ENCODE peak calls at places on chromosome 20, in six cellular contexts. X, E, B, V, A and H are unnamed samples.

GRCh38 chr20:36974660-36975059 is 23.2 kb upstream of the SAMHD1 start:
- DNase-seq in E (no peak), A (no peak), X (no peak), B (no peak), V (no peak), H (no peak)

GRCh38 chr20:13684566-13685222 is 46.0 kb upstream of the TASP1 start:
- DNase-seq in V (no peak), A (no peak), E (peak), X (no peak), B (no peak), H (peak)

GRCh38 chr20:6735913-6736845 is 31.3 kb upstream of the BMP2 start:
- DNase-seq in B (no peak), E (no peak), V (no peak), X (no peak), A (no peak), H (no peak)

GRCh38 chr20:34947336-34947735 is 8.3 kb downstream of the GSS start:
- DNase-seq in X (no peak), E (no peak), V (no peak), B (no peak), A (no peak), H (no peak)

GRCh38 chr20:51526105-51526470 is 16.4 kb downstream of the NFATC2 start:
- DNase-seq in E (no peak), B (no peak), X (no peak), V (no peak), A (no peak), H (no peak)

GRCh38 chr20:43055181-43055884 is 134.4 kb downstream of the PTPRT start:
- DNase-seq in V (no peak), X (no peak), E (no peak), A (no peak), B (no peak), H (no peak)

GRCh38 chr20:51129201-51129671 is 106.3 kb upstream of the KCNG1 start:
- DNase-seq in V (no peak), E (no peak), A (no peak), B (no peak), X (no peak), H (no peak)

GRCh38 chr20:57708694-57709673 is 831 bp downstream of the PMEPA1 start:
- DNase-seq in B (no peak), V (no peak), E (no peak), A (no peak), X (no peak), H (no peak)

GRCh38 chr20:998431-998830 is 3.7 kb downstream of the RSPO4 start:
- DNase-seq in V (no peak), B (no peak), A (no peak), X (no peak), E (no peak), H (no peak)

GRCh38 chr20:18588554-18589043 is 745 bp downstream of the DTD1 start:
- DNase-seq in B (no peak), X (no peak), V (no peak), E (no peak), A (peak), H (no peak)

GRCh38 chr20:14012671-14013070 is 17.4 kb downstream of the MACROD2 start:
- DNase-seq in B (no peak), V (no peak), E (no peak), A (no peak), X (no peak), H (no peak)

GRCh38 chr20:295804-296203 is 1.6 kb upstream of the ZCCHC3 start:
- DNase-seq in X (no peak), V (no peak), A (no peak), E (no peak), B (no peak), H (no peak)

GRCh38 chr20:33472868-33473267 is 17.0 kb upstream of the CBFA2T2 start:
- DNase-seq in V (no peak), A (no peak), B (no peak), E (no peak), X (no peak), H (no peak)

GRCh38 chr20:17624551-17625245 is 54.8 kb downstream of the DSTN start:
- DNase-seq in B (no peak), A (no peak), X (no peak), E (no peak), V (peak), H (no peak)

GRCh38 chr20:37347891-37348642 is 2.1 kb downstream of the SRC start:
- DNase-seq in V (peak), B (no peak), X (no peak), A (no peak), E (no peak), H (no peak)

DNA sequence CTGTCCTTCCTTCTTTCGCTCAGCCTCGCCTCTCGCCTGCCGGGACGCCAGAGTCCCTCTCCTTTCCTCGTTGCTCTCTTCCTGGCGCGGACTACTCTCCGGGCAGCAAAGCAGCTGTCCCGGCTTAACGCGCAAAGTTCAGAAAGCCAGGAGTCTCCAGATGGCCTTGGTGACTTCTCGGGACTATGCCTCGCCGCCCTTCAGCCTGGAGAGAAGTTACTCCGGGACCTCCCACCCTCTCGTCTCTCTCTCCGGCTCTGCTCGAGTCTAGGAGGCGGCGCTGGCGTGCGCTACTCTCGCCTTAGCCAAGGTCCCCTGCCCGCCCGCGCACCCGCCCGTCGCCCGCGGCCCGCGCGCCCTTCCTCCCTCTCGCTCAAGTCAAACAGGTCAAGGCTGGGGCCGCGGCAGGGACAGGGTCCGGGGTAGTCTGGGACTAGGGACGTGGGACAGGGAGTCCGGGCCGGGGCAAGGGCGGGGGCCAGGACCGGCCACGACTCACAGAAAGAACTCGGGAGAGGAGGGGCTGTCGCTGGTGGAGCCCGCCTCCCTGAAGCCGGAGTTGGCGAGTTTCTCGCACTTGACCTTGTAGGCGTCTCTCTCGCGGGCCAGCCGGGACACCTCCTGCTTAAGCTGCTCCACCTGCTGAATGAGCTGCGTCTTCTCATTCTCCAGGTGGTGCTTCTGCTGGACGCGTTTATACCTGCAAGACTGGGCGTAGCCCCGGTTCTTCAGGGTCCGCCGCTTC is 1.5 kb downstream of the MAFB start:
- DNase-seq in B (no peak), E (no peak), A (peak), X (no peak), V (no peak), H (no peak)
- TF ChIP-seq POLR2A in B (no peak), E (no peak), A (no peak), X (no peak), V (no peak), H (no peak)

DNA sequence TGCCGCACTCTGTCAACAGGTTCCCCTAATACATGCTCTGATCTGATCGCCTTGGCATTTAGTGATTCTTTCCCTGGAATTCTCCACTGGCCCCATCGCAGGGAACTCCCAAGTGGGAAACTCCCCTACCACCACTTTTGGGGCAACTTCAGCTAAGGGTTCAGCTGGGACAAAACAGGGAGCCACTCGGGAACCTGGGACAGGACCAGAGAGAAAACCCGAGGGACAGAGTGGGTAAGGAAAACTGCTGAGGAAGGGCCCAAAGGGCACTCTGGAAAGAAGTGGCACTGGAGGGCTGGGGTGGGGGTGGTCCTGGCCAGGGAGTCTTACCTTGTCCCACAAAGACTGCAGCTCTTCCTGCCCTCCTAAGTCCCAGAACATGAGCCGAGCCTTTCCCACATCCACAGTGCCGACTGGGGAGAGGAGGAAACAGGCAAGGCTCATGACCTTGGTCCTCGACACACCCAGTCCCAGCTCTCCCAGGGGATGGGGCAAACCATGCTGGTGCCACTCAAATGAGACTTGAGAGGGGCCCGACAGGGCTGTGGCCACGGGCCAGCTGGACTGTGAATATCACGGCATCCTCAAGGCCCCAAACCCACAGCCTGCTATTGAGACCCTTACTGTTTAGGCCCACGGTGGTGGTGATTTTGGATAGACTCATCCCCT is 1.6 kb downstream of the ARFRP1 start:
- DNase-seq in B (no peak), X (peak), A (no peak), V (no peak), E (no peak), H (no peak)
- TF ChIP-seq POLR2AphosphoS5 in B (no peak), X (no peak), A (no peak), V (no peak), E (no peak), H (no peak)

DNA sequence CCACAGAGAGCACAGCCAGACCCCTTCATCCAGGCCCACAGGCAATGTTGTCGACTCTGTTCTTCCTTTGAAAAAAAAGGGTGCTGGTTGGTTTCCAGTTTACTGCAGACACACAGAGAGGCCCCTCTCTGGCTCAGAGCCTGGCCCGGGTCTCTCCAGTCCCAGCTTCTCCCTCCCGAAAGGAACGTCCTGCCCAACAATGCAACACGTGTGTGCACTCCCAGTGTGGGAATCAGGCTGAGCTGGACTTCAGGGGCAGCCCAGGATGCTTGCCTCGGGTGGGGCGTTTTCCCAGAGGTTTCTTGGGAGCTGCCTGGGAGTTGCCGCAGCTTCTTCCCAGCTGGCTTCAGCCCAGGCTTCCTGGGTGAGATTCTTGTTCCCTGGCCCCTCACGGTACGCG is 4.6 kb upstream of the NKAIN4 start:
- DNase-seq in E (no peak), B (no peak), A (no peak), V (no peak), X (no peak), H (no peak)
- TF ChIP-seq TAF1 in E (no peak), B (no peak), A (no peak), V (no peak), X (no peak), H (no peak)

GRCh38 chr20:54207743-54208491 is at the start of gene PFDN4:
- DNase-seq in E (peak), B (peak), A (peak), X (peak), V (peak), H (peak)
- TF ChIP-seq POLR2A in E (peak), B (peak), A (peak), X (peak), V (peak), H (peak)

DNA sequence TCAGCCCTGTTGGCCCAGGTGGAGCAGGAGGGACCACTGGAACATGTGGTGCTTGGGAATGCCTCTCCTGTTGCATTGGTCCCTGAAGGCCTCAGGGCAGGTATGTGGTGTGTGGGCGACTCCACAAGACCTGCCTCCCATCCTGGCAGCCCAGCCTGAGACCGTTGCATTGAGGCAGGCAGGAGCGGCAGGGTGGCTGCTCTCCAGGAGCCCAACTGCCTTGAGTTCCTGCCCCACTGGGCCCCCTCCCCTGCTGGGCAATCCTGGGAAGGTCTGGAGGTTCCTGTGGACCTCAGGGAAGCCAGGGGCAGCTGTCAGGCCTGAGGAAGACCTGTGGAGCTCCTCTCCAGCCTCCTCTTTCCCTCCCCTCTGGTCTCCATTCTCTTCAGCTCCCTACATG is 19.8 kb downstream of the MAVS start:
- DNase-seq in X (no peak), V (no peak), A (no peak), E (no peak), B (no peak), H (no peak)
- TF ChIP-seq POLR2AphosphoS5 in X (no peak), V (no peak), A (no peak), E (no peak), B (no peak), H (no peak)

DNA sequence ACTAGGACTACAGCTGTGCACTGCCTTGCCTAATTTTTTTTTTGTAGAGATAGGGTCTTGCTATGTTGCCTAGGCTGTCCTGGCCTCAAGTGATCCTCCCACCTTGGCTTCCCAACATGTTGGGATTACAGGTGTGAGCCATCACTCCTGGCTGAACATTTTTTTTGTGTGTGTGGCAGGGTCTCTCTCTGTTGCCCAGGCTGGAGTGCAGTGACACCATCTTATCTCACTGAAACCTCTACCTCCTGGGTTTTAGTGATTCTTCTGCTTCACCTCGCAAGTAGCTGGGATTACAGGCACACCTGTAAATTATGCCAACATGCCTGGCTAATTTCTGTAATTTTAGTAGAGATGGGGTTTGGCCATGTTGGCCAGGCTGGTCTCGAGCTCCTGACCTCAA is 25.3 kb downstream of the PANK2 start:
- DNase-seq in V (no peak), B (no peak), A (no peak), E (no peak), X (no peak), H (no peak)
- TF ChIP-seq TAF1 in V (no peak), B (no peak), A (no peak), E (no peak), X (no peak), H (no peak)

GRCh38 chr20:22515264-22515663 is 69.1 kb downstream of the FOXA2 start:
- DNase-seq in X (no peak), A (no peak), V (no peak), B (no peak), E (no peak), H (no peak)

GRCh38 chr20:22513574-22513973 is 70.8 kb downstream of the FOXA2 start:
- DNase-seq in V (no peak), B (peak), E (no peak), A (no peak), X (no peak), H (no peak)

GRCh38 chr20:22512911-22513489 is 71.4 kb downstream of the FOXA2 start:
- DNase-seq in A (no peak), E (no peak), X (no peak), V (no peak), B (no peak), H (no peak)

GRCh38 chr20:22509090-22509938 is 75.1 kb downstream of the FOXA2 start:
- DNase-seq in V (no peak), A (no peak), E (no peak), B (peak), X (no peak), H (no peak)

GRCh38 chr20:22511943-22512910 is 72.1 kb downstream of the FOXA2 start:
- DNase-seq in X (peak), A (no peak), B (peak), E (no peak), V (no peak), H (no peak)
- TF ChIP-seq POLR2A in X (no peak), A (no peak), B (peak), E (no peak), V (no peak), H (no peak)

GRCh38 chr20:12575352-12576095 is 433.2 kb upstream of the SPTLC3 start:
- DNase-seq in V (no peak), A (no peak), B (no peak), X (no peak), E (no peak), H (no peak)
- TF ChIP-seq POLR2AphosphoS5 in V (no peak), A (no peak), B (no peak), X (no peak), E (no peak), H (no peak)